ENCODE peak calls at places on chromosome 12, in seven cellular contexts. Q is cardiac muscle cell; H is AG04450; Y is CD8-positive, alpha-beta T cell; L is testis; C is colonic mucosa; U is uterus. K is an unnamed sample.

GRCh38 chr12:2796187-2796663 is 1.5 kb downstream of the FKBP4 start:
- DNase-seq in L (no peak), Y (no peak), Q (no peak), U (no peak), C (peak), H (no peak), K (no peak)

GRCh38 chr12:18971932-18972331 is 157.6 kb upstream of the PLEKHA5 start:
- DNase-seq in Y (no peak), U (no peak), L (no peak), C (no peak), Q (no peak), H (no peak), K (no peak)

GRCh38 chr12:6773662-6774351 is 1.5 kb downstream of the LAG3 start:
- DNase-seq in H (no peak), Q (no peak), C (peak), U (no peak), Y (no peak), L (no peak), K (no peak)

GRCh38 chr12:46983959-46984833 is 95.2 kb upstream of the PCED1B start:
- DNase-seq in Q (peak), U (no peak), L (peak), Y (peak), C (peak), H (peak), K (no peak)

GRCh38 chr12:88781909-88782308 is 201.6 kb upstream of the KITLG start:
- DNase-seq in H (no peak), C (no peak), Y (no peak), L (no peak), U (no peak), Q (no peak), K (no peak)

GRCh38 chr12:42174978-42175377 is 30.3 kb upstream of the GXYLT1 start:
- DNase-seq in Y (no peak), U (no peak), L (no peak), Q (no peak), H (no peak), C (no peak), K (no peak)

GRCh38 chr12:15897433-15897832 is 13.7 kb upstream of the DERA start:
- DNase-seq in L (no peak), C (no peak), U (no peak), Y (no peak), H (no peak), Q (no peak), K (no peak)

GRCh38 chr12:127628655-127629054 is 638.3 kb upstream of the TMEM132C start:
- DNase-seq in C (no peak), H (no peak), Q (no peak), L (no peak), U (no peak), Y (no peak), K (no peak)

GRCh38 chr12:106039242-106039641 is 99.5 kb downstream of the NUAK1 start:
- DNase-seq in Y (no peak), H (no peak), U (no peak), Q (no peak), C (no peak), L (no peak), K (no peak)

GRCh38 chr12:89983622-89984021 is 275.0 kb upstream of the ATP2B1 start:
- DNase-seq in C (no peak), H (no peak), Q (no peak), L (no peak), U (no peak), Y (no peak), K (no peak)

GRCh38 chr12:56241424-56242205 is 11.8 kb downstream of the SLC39A5 start:
- DNase-seq in Y (no peak), H (no peak), C (no peak), U (no peak), Q (no peak), L (no peak), K (no peak)

GRCh38 chr12:87233636-87234035 is 795.6 kb downstream of the C12orf50 start:
- DNase-seq in L (no peak), U (no peak), H (no peak), Q (peak), Y (no peak), C (no peak), K (no peak)

GRCh38 chr12:66050283-66050576 is 80.3 kb downstream of the LLPH start:
- DNase-seq in H (no peak), Q (no peak), L (no peak), U (no peak), Y (no peak), C (no peak), K (no peak)

GRCh38 chr12:27969011-27969900 is 3.3 kb downstream of the PTHLH start:
- DNase-seq in U (peak), Y (no peak), H (no peak), C (no peak), L (peak), Q (peak), K (no peak)

GRCh38 chr12:19885987-19886804 is 446.9 kb downstream of the AEBP2 start:
- DNase-seq in Y (no peak), C (peak), H (no peak), Q (no peak), L (no peak), U (no peak), K (no peak)

GRCh38 chr12:3252416-3252815 is 175.2 kb downstream of the TSPAN9 start:
- DNase-seq in Q (peak), U (peak), L (peak), Y (no peak), C (peak), H (peak), K (peak)

GRCh38 chr12:64946132-64946829 is 121.8 kb downstream of the TBC1D30 start:
- DNase-seq in L (peak), Y (no peak), C (peak), Q (peak), H (no peak), U (peak), K (no peak)

GRCh38 chr12:83016226-83016835 is 329.6 kb downstream of the TMTC2 start:
- DNase-seq in L (peak), H (peak), U (peak), C (no peak), Q (peak), Y (no peak), K (no peak)

GRCh38 chr12:26680724-26681455 is 152.1 kb downstream of the ITPR2 start:
- DNase-seq in U (no peak), H (peak), Q (peak), Y (no peak), L (no peak), C (no peak), K (no peak)

GRCh38 chr12:96487214-96487613 is 2.2 kb upstream of the CFAP54 start:
- DNase-seq in Y (no peak), L (no peak), U (no peak), H (no peak), C (no peak), Q (peak), K (no peak)

GRCh38 chr12:103043531-103044445 is 86.3 kb downstream of the ASCL1 start:
- DNase-seq in Q (no peak), C (no peak), U (no peak), Y (no peak), H (no peak), L (no peak), K (no peak)

GRCh38 chr12:85191-85666 is 18.7 kb downstream of the IQSEC3 start:
- DNase-seq in Q (no peak), C (no peak), L (no peak), Y (no peak), H (no peak), U (no peak), K (no peak)

GRCh38 chr12:58529897-58530296 is 390.4 kb downstream of the LRIG3 start:
- DNase-seq in L (no peak), C (no peak), H (peak), Q (peak), Y (no peak), U (no peak), K (no peak)

GRCh38 chr12:7346571-7347225 is 42.8 kb downstream of the ACSM4 start:
- DNase-seq in L (no peak), H (no peak), C (no peak), U (no peak), Y (no peak), Q (peak), K (no peak)

GRCh38 chr12:89173096-89173495 is 179.2 kb downstream of the DUSP6 start:
- DNase-seq in H (no peak), L (no peak), Q (peak), U (no peak), C (no peak), Y (no peak), K (no peak)

GRCh38 chr12:59087077-59087673 is 166.9 kb upstream of the LRIG3 start:
- DNase-seq in H (no peak), L (no peak), Y (no peak), C (peak), U (no peak), Q (peak), K (no peak)

DNA sequence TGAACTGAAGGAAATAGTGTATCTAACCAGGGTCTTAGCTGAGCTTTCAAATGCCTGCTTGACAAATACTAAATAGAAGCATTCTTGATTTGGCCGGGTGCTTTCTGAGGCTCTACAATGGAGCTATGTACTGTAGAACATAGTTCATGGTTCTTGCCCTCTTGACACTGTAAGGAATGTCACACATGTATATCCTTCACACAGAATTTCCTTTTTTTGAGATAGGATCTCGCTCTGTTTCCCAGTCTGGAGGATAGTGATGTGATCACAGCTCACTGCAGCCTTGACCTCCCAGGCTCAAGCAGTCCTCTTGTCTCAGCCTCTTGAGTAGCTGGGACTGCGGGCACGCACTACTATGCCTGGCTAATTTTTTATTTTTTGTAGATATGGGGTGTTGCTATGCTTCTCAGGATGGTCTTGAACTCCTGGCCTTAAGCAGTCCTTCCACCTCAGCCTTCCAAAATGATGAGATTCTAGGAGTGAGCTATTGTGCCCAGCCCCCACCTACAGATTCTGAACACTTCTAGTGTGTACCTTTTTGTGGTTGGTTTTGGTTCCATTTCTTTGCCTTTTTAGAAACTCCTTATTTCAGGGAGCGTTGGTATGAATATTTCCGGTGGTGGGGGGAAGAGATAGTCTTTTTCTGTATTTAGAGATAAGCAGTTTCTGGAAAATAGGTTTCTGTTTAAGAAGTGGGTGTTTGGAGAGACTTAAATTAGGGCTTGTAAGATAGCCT is 4.2 kb downstream of the MLXIP start:
- DNase-seq in Q (peak), C (no peak), H (no peak), U (no peak), L (no peak), Y (no peak), K (no peak)
- H3K27ac ChIP-seq in Q (no peak), C (peak), H (no peak), U (peak), L (peak), Y (peak), K (peak)

GRCh38 chr12:124917841-124918621 is 3.6 kb upstream of the UBC start:
- DNase-seq in H (no peak), L (no peak), Q (no peak), Y (no peak), C (no peak), U (no peak), K (no peak)

GRCh38 chr12:124915249-124916236 is 1.1 kb upstream of the UBC start:
- DNase-seq in C (peak), U (no peak), L (peak), H (no peak), Q (peak), Y (peak), K (no peak)

GRCh38 chr12:124914392-124915248 is at the start of gene UBC:
- DNase-seq in Y (peak), L (peak), U (peak), C (peak), Q (peak), H (peak), K (peak)

GRCh38 chr12:124917135-124917840 is 2.8 kb upstream of the UBC start:
- DNase-seq in Q (peak), C (peak), L (peak), Y (peak), U (peak), H (peak), K (peak)

GRCh38 chr12:124916370-124917134 is 2.1 kb upstream of the UBC start:
- DNase-seq in L (peak), H (no peak), Y (peak), C (peak), Q (peak), U (peak), K (peak)
- H3K4me3 ChIP-seq in L (peak), H (peak), Y (peak), C (peak), Q (no peak), U (peak), K (peak)

GRCh38 chr12:75560167-75560566 is 48.8 kb upstream of the KRR1 start:
- DNase-seq in Q (peak), L (no peak), Y (no peak), U (no peak), C (no peak), H (no peak), K (no peak)
- TF ChIP-seq CTCF in Q (peak), L (peak), Y (no peak), U (peak), C (no peak), H (peak), K (peak)

DNA sequence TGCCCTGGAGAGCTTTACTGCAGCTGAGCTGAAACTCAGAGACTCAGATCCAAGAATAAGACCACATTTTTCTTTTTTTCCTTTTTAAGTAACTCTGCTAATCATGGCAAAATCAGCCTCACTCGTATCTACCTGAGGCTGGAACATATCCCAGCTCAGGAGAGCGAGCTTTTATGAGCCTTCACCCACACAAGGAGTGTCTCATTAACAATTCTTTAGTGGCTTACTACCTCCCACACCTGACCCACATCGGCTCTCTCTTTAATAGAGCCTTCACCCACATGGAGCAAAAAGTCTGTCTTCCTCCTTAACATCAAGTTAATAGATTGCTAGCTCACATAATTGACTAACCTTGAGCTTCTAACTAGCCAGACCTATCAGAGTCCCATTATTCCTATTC is 18.3 kb upstream of the CERS5 start:
- DNase-seq in U (no peak), H (no peak), L (no peak), Q (no peak), Y (no peak), C (no peak), K (no peak)
- H3K27ac ChIP-seq in U (peak), H (peak), L (no peak), Q (no peak), Y (no peak), C (no peak), K (no peak)

GRCh38 chr12:104142543-104142942 is 4.5 kb upstream of the NFYB start:
- DNase-seq in L (no peak), C (no peak), H (no peak), Y (no peak), U (no peak), Q (no peak), K (no peak)

GRCh38 chr12:104136577-104136976 is 1.4 kb downstream of the NFYB start:
- DNase-seq in H (no peak), L (no peak), C (no peak), Q (peak), U (no peak), Y (no peak), K (no peak)

GRCh38 chr12:104137175-104137901 is 672 bp downstream of the NFYB start:
- DNase-seq in U (peak), H (peak), Q (peak), Y (peak), C (peak), L (peak), K (no peak)

GRCh38 chr12:104137902-104138746 is at the start of gene NFYB:
- DNase-seq in L (peak), Q (peak), Y (peak), C (peak), U (peak), H (peak), K (peak)

DNA sequence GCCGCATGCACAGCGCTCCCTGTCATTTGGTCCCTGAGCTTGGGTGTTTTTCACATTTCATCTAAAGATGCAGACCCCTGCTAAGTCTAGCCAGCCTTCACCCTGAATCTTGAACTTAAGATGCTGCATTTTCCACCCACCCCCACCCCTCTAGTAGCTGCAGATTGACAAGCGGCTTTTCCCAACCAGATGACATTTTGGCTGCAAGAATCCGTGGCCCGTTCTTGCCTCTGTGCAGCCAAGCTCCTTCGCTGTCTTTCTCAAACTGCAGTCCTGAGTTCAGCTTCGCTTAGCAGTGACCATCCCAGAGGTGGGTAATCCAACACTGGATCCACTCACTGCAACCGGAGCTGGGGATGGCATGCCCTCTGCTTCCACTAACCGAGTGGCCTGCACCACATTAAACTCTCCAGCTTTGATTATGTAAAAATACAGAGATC is 757 bp upstream of the NFYB start:
- DNase-seq in L (no peak), Q (peak), H (no peak), C (no peak), Y (no peak), U (peak), K (no peak)
- H3K4me3 ChIP-seq in L (peak), Q (peak), H (peak), C (peak), Y (peak), U (peak), K (peak)

GRCh38 chr12:99658950-99659349 is 11.4 kb downstream of the GARIN6 start:
- DNase-seq in Y (no peak), L (no peak), C (no peak), H (no peak), Q (peak), U (no peak), K (no peak)
- TF ChIP-seq CTCF in Y (no peak), L (no peak), C (no peak), H (peak), Q (no peak), U (no peak), K (no peak)

GRCh38 chr12:92905258-92905810 is 23.8 kb downstream of the EEA1 start:
- DNase-seq in Q (no peak), H (no peak), C (no peak), U (no peak), L (no peak), Y (no peak), K (no peak)

GRCh38 chr12:92908108-92908507 is 21.0 kb downstream of the EEA1 start:
- DNase-seq in H (no peak), L (no peak), Q (no peak), U (no peak), Y (no peak), C (no peak), K (no peak)

GRCh38 chr12:92911339-92911738 is 17.8 kb downstream of the EEA1 start:
- DNase-seq in Q (no peak), L (no peak), H (no peak), Y (no peak), C (no peak), U (no peak), K (no peak)

DNA sequence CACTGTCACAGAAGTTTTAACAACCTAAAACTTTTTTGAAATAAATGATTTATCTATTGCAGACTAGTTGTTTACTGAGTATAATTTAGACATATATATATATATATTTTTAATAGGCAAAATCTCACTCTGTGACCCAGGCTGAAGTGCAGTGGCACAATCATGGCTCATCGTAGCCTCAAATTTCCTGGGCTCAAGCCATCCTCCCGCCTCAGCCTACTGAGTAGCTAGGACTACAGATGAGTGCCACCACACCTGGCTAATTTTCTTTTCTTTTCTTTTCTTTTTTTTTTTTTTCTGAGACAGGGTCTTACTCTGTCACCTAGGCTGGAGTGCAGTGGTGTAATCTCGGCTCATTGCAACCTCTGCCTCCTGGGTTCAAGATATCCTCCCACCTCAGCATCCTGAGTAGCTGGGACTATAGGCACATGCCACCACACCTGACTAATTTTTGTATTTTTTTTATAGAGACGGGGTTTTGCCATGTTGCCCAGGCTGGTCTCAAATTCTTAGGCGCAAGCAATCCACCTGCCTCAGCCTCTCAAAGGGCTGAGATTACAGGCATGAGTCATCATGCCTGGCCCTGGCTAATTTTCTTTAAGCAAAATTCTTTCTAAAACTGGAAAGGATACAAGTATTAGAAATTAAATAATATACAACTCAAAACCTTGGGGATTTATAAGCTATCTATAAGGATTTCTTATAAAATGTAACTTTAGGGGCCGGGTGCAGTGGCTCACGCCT is 23.1 kb downstream of the EEA1 start:
- DNase-seq in U (no peak), Q (no peak), L (no peak), C (no peak), H (no peak), Y (no peak), K (no peak)
- H3K27ac ChIP-seq in U (no peak), Q (no peak), L (no peak), C (no peak), H (no peak), Y (no peak), K (no peak)

GRCh38 chr12:130838284-130838950 is 633 bp downstream of the STX2 start:
- DNase-seq in L (peak), U (no peak), H (no peak), Q (peak), Y (no peak), C (peak), K (no peak)
- H3K4me3 ChIP-seq in L (peak), U (peak), H (peak), Q (peak), Y (peak), C (peak), K (peak)

GRCh38 chr12:120254809-120255208 is 10.7 kb downstream of the PXN start:
- DNase-seq in Q (no peak), U (no peak), L (no peak), H (no peak), Y (no peak), C (no peak), K (no peak)
- TF ChIP-seq CTCF in Q (no peak), U (no peak), L (no peak), H (no peak), Y (no peak), C (no peak), K (no peak)

GRCh38 chr12:132687211-132688164 is at the start of the genes POLE and PXMP2:
- DNase-seq in Q (peak), Y (peak), H (peak), L (peak), U (peak), C (peak), K (peak)
- H3K27ac ChIP-seq in Q (peak), Y (peak), H (no peak), L (no peak), U (peak), C (peak), K (peak)

K was measured in right atrium auricular region.